ENCODE peak calls at places on chromosome 22, in seven cellular contexts. S, E, B, G, P, Z and U are unnamed samples.

GRCh38 chr22:29626497-29627195 is 23.2 kb downstream of the NF2 start:
- DNase-seq in S (no peak), E (no peak), B (peak), G (peak), P (no peak), Z (no peak), U (no peak)

GRCh38 chr22:40610329-40610850 is 26.1 kb downstream of the MRTFA start:
- DNase-seq in S (no peak), E (no peak), B (no peak), G (peak), P (no peak), Z (no peak), U (no peak)

GRCh38 chr22:19210188-19210587 is 31.7 kb upstream of the SLC25A1 start:
- DNase-seq in S (no peak), E (no peak), B (no peak), G (no peak), P (no peak), Z (no peak), U (no peak)

GRCh38 chr22:32558681-32559355 is 84.2 kb downstream of the FBXO7 start:
- DNase-seq in S (no peak), E (no peak), B (peak), G (peak), P (no peak), Z (peak), U (peak)

GRCh38 chr22:49481651-49482399 is 345.8 kb downstream of the BRD1 start:
- DNase-seq in S (no peak), E (no peak), B (no peak), G (no peak), P (peak), Z (no peak), U (no peak)

GRCh38 chr22:33851985-33852384 is 68.3 kb downstream of the LARGE1 start:
- DNase-seq in S (no peak), E (no peak), B (no peak), G (no peak), P (no peak), Z (no peak), U (no peak)

GRCh38 chr22:19410941-19411689 is 20.4 kb downstream of the HIRA start:
- DNase-seq in S (no peak), E (no peak), B (no peak), G (no peak), P (no peak), Z (no peak), U (no peak)

GRCh38 chr22:43888740-43889139 is 3.1 kb downstream of the PNPLA5 start:
- DNase-seq in S (no peak), E (no peak), B (no peak), G (no peak), P (no peak), Z (no peak), U (no peak)

GRCh38 chr22:38882972-38883622 is 11.1 kb upstream of the CBX6 start:
- DNase-seq in S (no peak), E (no peak), B (no peak), G (no peak), P (no peak), Z (no peak), U (no peak)

GRCh38 chr22:32900856-32901255 is 99.4 kb downstream of the TIMP3 start:
- DNase-seq in S (no peak), E (no peak), B (no peak), G (no peak), P (no peak), Z (no peak), U (no peak)